ENCODE peak calls at places on chromosomes 13 and 19, in ten cellular contexts. L is H9; O is heart right ventricle; G is GM12878; F is psoas muscle; T is CD4-positive, alpha-beta T cell; Y is pancreas; B is caudate nucleus; Z is body of pancreas; I is cardiac muscle cell. H is an unnamed sample.

GRCh38 chr19:41219924-41220567 is 1.0 kb downstream of the AXL start:
- DNase-seq in L (no peak), O (peak), G (no peak), F (peak), T (no peak), Y (no peak), B (no peak), Z (peak), I (peak), H (no peak)

GRCh38 chr13:80955487-80955886 is 614.6 kb upstream of the SPRY2 start:
- DNase-seq in L (no peak), O (no peak), G (no peak), F (no peak), T (no peak), Y (no peak), B (no peak), Z (no peak), I (no peak), H (no peak)

GRCh38 chr19:53786744-53787143 is 37.4 kb downstream of the NLRP12 start:
- DNase-seq in L (no peak), O (no peak), G (no peak), F (no peak), T (no peak), Y (no peak), B (no peak), Z (no peak), I (no peak), H (no peak)

GRCh38 chr19:14363203-14364097 is 17.8 kb upstream of the ADGRE5 start:
- DNase-seq in L (peak), O (peak), G (no peak), F (peak), T (peak), Y (no peak), B (no peak), Z (peak), I (peak), H (no peak)

GRCh38 chr13:25249001-25249543 is 38.2 kb downstream of the MTMR6 start:
- DNase-seq in L (no peak), O (no peak), G (peak), F (no peak), T (no peak), Y (no peak), B (peak), Z (peak), I (peak), H (no peak)

GRCh38 chr13:27353166-27353583 is 71.2 kb upstream of the GTF3A start:
- DNase-seq in L (no peak), O (no peak), G (peak), F (no peak), T (no peak), Y (no peak), B (no peak), Z (no peak), I (peak), H (no peak)

GRCh38 chr19:7395360-7395781 is 46.6 kb downstream of the ARHGEF18 start:
- DNase-seq in L (no peak), O (no peak), G (no peak), F (no peak), T (no peak), Y (no peak), B (no peak), Z (no peak), I (peak), H (peak)

GRCh38 chr19:47619763-47620162 is 10.8 kb downstream of the BICRA start:
- DNase-seq in L (peak), O (no peak), G (no peak), F (no peak), T (no peak), Y (no peak), B (no peak), Z (no peak), I (no peak), H (no peak)

GRCh38 chr19:10706990-10707389 is 5.8 kb downstream of the QTRT1 start:
- DNase-seq in L (no peak), O (no peak), G (no peak), F (no peak), T (no peak), Y (no peak), B (no peak), Z (no peak), I (no peak), H (no peak)

GRCh38 chr13:35881360-35881759 is 249.8 kb downstream of the DCLK1 start:
- DNase-seq in L (no peak), O (no peak), G (no peak), F (no peak), T (no peak), Y (no peak), B (peak), Z (no peak), I (peak), H (no peak)

GRCh38 chr13:112034846-112035245 is 32.1 kb upstream of the SOX1 start:
- DNase-seq in L (no peak), O (no peak), G (no peak), F (no peak), T (no peak), Y (no peak), B (no peak), Z (no peak), I (no peak), H (no peak)

GRCh38 chr13:112990783-112991182 is 21.8 kb downstream of the MCF2L start:
- DNase-seq in L (peak), O (no peak), G (no peak), F (no peak), T (no peak), Y (peak), B (no peak), Z (peak), I (no peak), H (no peak)

GRCh38 chr19:39246951-39247669 is 1.5 kb downstream of the IFNL4 start:
- DNase-seq in L (peak), O (no peak), G (no peak), F (peak), T (no peak), Y (no peak), B (no peak), Z (no peak), I (peak), H (no peak)

GRCh38 chr13:40345654-40346372 is 320.6 kb downstream of the FOXO1 start:
- DNase-seq in L (peak), O (no peak), G (no peak), F (no peak), T (no peak), Y (no peak), B (no peak), Z (peak), I (no peak), H (no peak)

GRCh38 chr13:63107163-63107935 is 1691.7 kb upstream of the PCDH20 start:
- DNase-seq in L (no peak), O (no peak), G (no peak), F (no peak), T (no peak), Y (no peak), B (no peak), Z (no peak), I (peak), H (no peak)

GRCh38 chr19:30402790-30403189 is 30.6 kb downstream of the ZNF536 start:
- DNase-seq in L (no peak), O (no peak), G (no peak), F (no peak), T (no peak), Y (no peak), B (no peak), Z (no peak), I (no peak), H (no peak)
- H3K27ac ChIP-seq in L (no peak), O (no peak), G (no peak), F (no peak), T (no peak), Y (no peak), B (no peak), Z (no peak), I (no peak), H (no peak)

GRCh38 chr13:44307255-44307654 is 66.4 kb upstream of the SERP2 start:
- DNase-seq in L (no peak), O (no peak), G (no peak), F (no peak), T (no peak), Y (no peak), B (no peak), Z (no peak), I (no peak), H (no peak)
- H3K27ac ChIP-seq in L (no peak), O (peak), G (no peak), F (peak), T (no peak), Y (no peak), B (peak), Z (no peak), I (no peak), H (no peak)

GRCh38 chr19:49926520-49926919 is 2.5 kb upstream of the ATF5 start:
- DNase-seq in L (no peak), O (no peak), G (no peak), F (no peak), T (no peak), Y (no peak), B (no peak), Z (no peak), I (no peak), H (no peak)

GRCh38 chr19:49925486-49925885 is 3.5 kb upstream of the ATF5 start:
- DNase-seq in L (no peak), O (no peak), G (no peak), F (no peak), T (no peak), Y (no peak), B (no peak), Z (no peak), I (no peak), H (no peak)

GRCh38 chr19:49923055-49924003 is 5.7 kb upstream of the ATF5 start:
- DNase-seq in L (no peak), O (no peak), G (peak), F (no peak), T (no peak), Y (no peak), B (no peak), Z (no peak), I (no peak), H (no peak)

GRCh38 chr19:49921871-49922755 is 6.9 kb upstream of the ATF5 start:
- DNase-seq in L (no peak), O (no peak), G (no peak), F (no peak), T (no peak), Y (no peak), B (no peak), Z (no peak), I (peak), H (no peak)

GRCh38 chr19:49924004-49924880 is 4.8 kb upstream of the ATF5 start:
- DNase-seq in L (no peak), O (no peak), G (peak), F (peak), T (no peak), Y (no peak), B (no peak), Z (no peak), I (no peak), H (no peak)
- H3K27ac ChIP-seq in L (no peak), O (no peak), G (peak), F (no peak), T (no peak), Y (no peak), B (no peak), Z (no peak), I (no peak), H (no peak)

DNA sequence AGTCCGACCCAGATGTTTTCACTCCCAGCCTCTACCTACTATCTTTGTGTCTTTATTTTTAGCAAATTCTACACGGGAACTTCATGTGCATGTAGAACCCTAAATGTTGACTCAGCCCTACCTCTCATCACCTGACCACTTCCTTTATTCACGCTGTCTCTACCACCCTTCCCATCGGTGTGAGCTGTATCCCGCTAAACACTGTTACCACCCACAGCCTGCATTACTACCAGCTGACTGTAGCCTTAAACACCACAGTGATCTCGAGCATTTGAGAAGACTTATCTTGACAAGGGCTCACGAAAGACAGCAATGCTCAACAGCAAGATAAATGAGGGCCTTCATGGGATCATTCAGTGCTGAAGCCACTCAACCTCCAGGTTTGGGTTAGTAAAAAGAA is 15.1 kb downstream of the NCR1 start:
- DNase-seq in L (no peak), O (no peak), G (no peak), F (no peak), T (no peak), Y (no peak), B (no peak), Z (no peak), I (no peak), H (no peak)
- H3K27ac ChIP-seq in L (no peak), O (no peak), G (no peak), F (no peak), T (no peak), Y (no peak), B (no peak), Z (no peak), I (no peak), H (no peak)